ENCODE peak calls at places on chromosomes 2 and 18, in eight cellular contexts. D, Z, N, R, F, M, Q and J are unnamed samples.

GRCh38 chr2:222398446-222398885 is 25.9 kb upstream of the SGPP2 start:
- DNase-seq in Q (no peak), M (no peak), F (no peak), N (no peak), Z (no peak), D (peak), R (no peak), J (no peak)

GRCh38 chr2:134206573-134206972 is 47.3 kb upstream of the MGAT5 start:
- DNase-seq in M (no peak), F (no peak), R (no peak), N (no peak), Q (no peak), D (peak), Z (peak), J (no peak)

GRCh38 chr2:203432811-203433210 is 102.3 kb downstream of the RAPH1 start:
- DNase-seq in Q (no peak), D (no peak), F (no peak), Z (no peak), R (no peak), M (no peak), N (no peak), J (no peak)

GRCh38 chr18:4658804-4659203 is 203.7 kb upstream of the DLGAP1 start:
- DNase-seq in F (no peak), M (no peak), D (no peak), N (no peak), Q (no peak), R (no peak), Z (no peak), J (no peak)

GRCh38 chr2:85838641-85839040 is 50.1 kb downstream of the ST3GAL5 start:
- DNase-seq in D (no peak), Z (no peak), R (no peak), N (no peak), Q (no peak), F (no peak), M (no peak), J (no peak)

GRCh38 chr2:12321886-12322285 is 394.9 kb upstream of the TRIB2 start:
- DNase-seq in M (no peak), Q (no peak), R (no peak), Z (peak), N (no peak), F (no peak), D (peak), J (no peak)

GRCh38 chr2:221461911-221462310 is 110.2 kb downstream of the EPHA4 start:
- DNase-seq in F (peak), R (no peak), M (no peak), Q (no peak), N (no peak), Z (peak), D (peak), J (no peak)

GRCh38 chr2:143300531-143300930 is 171.3 kb downstream of the ARHGAP15 start:
- DNase-seq in M (no peak), F (no peak), N (no peak), D (peak), Z (peak), Q (no peak), R (no peak), J (no peak)

GRCh38 chr2:100623033-100623715 is 60.4 kb downstream of the PDCL3 start:
- DNase-seq in Z (no peak), N (no peak), R (no peak), F (no peak), Q (no peak), M (no peak), D (no peak), J (no peak)

GRCh38 chr2:14516844-14517243 is 115.7 kb upstream of the LRATD1 start:
- DNase-seq in Z (peak), F (no peak), N (no peak), D (peak), M (no peak), Q (no peak), R (no peak), J (no peak)

GRCh38 chr2:110115291-110116032 is at the start of gene MALL:
- DNase-seq in D (peak), Z (peak), R (no peak), F (peak), N (no peak), Q (no peak), M (peak), J (no peak)

GRCh38 chr2:33022989-33023731 is 76.4 kb downstream of the LTBP1 start:
- DNase-seq in Q (no peak), Z (peak), M (no peak), D (peak), F (peak), R (no peak), N (no peak), J (no peak)

GRCh38 chr2:14304326-14304725 is 328.2 kb upstream of the LRATD1 start:
- DNase-seq in R (no peak), N (no peak), M (no peak), F (no peak), Q (no peak), Z (no peak), D (no peak), J (no peak)

GRCh38 chr2:222057249-222058073 is 241.3 kb downstream of the PAX3 start:
- DNase-seq in M (no peak), Q (no peak), Z (peak), D (peak), R (peak), N (no peak), F (peak), J (peak)

GRCh38 chr2:50995610-50996009 is 36.3 kb downstream of the NRXN1 start:
- DNase-seq in Q (no peak), D (no peak), R (no peak), Z (peak), F (no peak), N (no peak), M (no peak), J (no peak)

GRCh38 chr18:51541230-51541629 is 343.7 kb upstream of the MEX3C start:
- DNase-seq in M (no peak), Q (no peak), N (no peak), Z (no peak), R (no peak), D (no peak), F (no peak), J (no peak)

GRCh38 chr2:143778981-143779380 is 649.8 kb downstream of the ARHGAP15 start:
- DNase-seq in D (peak), N (no peak), F (no peak), M (no peak), R (no peak), Q (no peak), Z (peak), J (no peak)

GRCh38 chr2:206250041-206250897 is 24.2 kb upstream of the ZDBF2 start:
- DNase-seq in N (no peak), D (no peak), M (no peak), Z (peak), Q (no peak), F (no peak), R (no peak), J (no peak)

GRCh38 chr2:39118786-39119499 is 1.9 kb downstream of the SOS1 start:
- DNase-seq in N (no peak), Q (no peak), D (no peak), M (no peak), Z (no peak), R (no peak), F (peak), J (no peak)

GRCh38 chr2:65275141-65275540 is 47.5 kb downstream of the ACTR2 start:
- DNase-seq in R (no peak), Z (no peak), D (no peak), M (no peak), F (no peak), Q (no peak), N (no peak), J (no peak)

GRCh38 chr2:28591711-28592365 is 96.0 kb downstream of the PLB1 start:
- DNase-seq in Z (no peak), F (no peak), Q (no peak), D (no peak), M (no peak), R (no peak), N (no peak), J (no peak)

GRCh38 chr18:79707239-79707638 is 27.6 kb downstream of the CTDP1 start:
- DNase-seq in D (no peak), N (no peak), Z (no peak), F (no peak), M (no peak), R (no peak), Q (no peak), J (no peak)

GRCh38 chr2:9214866-9215265 is 8.3 kb downstream of the ASAP2 start:
- DNase-seq in M (no peak), D (no peak), N (no peak), F (no peak), R (no peak), Q (no peak), Z (no peak), J (no peak)

GRCh38 chr2:10036095-10036879 is 7.1 kb upstream of the KLF11 start:
- DNase-seq in Z (peak), Q (no peak), R (no peak), F (peak), D (peak), N (no peak), M (no peak), J (no peak)

GRCh38 chr2:220043155-220043992 is 415.9 kb downstream of the SLC4A3 start:
- DNase-seq in F (no peak), Z (peak), M (no peak), N (no peak), D (peak), Q (no peak), R (no peak), J (no peak)